ENCODE peak calls at places on chromosomes 6 and 20, in ten cellular contexts. M is iris pigment epithelial cell, N is pons, W is NCI-H2081, B is midbrain, I is NCI-H2171, J is heart left ventricle, U is nephron progenitor cell, F is Panc1, L is GM23248. Y is an unnamed sample.

GRCh38 chr20:44172572-44172950 is 14.4 kb downstream of the JPH2 start:
- DNase-seq in M (no peak), N (no peak), W (no peak), B (no peak), I (no peak), J (no peak), U (no peak), F (no peak), L (no peak), Y (no peak)

GRCh38 chr20:55893031-55893430 is 112.3 kb downstream of the CBLN4 start:
- DNase-seq in M (peak), N (no peak), W (no peak), B (no peak), I (no peak), J (no peak), U (no peak), F (no peak), L (peak), Y (no peak)

GRCh38 chr6:89509719-89510339 is 76.9 kb downstream of the ANKRD6 start:
- DNase-seq in M (no peak), N (no peak), W (peak), B (no peak), I (no peak), J (peak), U (no peak), F (no peak), L (no peak), Y (no peak)

GRCh38 chr6:33990061-33990541 is 155.8 kb downstream of the GRM4 start:
- DNase-seq in M (no peak), N (no peak), W (no peak), B (no peak), I (no peak), J (no peak), U (no peak), F (no peak), L (no peak), Y (no peak)

GRCh38 chr6:72999995-73000394 is 225.3 kb downstream of the KHDC1L start:
- DNase-seq in M (no peak), N (peak), W (no peak), B (peak), I (no peak), J (no peak), U (no peak), F (no peak), L (no peak), Y (no peak)

GRCh38 chr6:33014841-33015634 is 5.6 kb upstream of the HLA-DOA start:
- DNase-seq in M (peak), N (peak), W (peak), B (peak), I (peak), J (no peak), U (peak), F (peak), L (peak), Y (peak)

GRCh38 chr6:138655828-138656227 is 117.7 kb upstream of the CCDC28A start:
- DNase-seq in M (no peak), N (peak), W (no peak), B (no peak), I (no peak), J (no peak), U (no peak), F (no peak), L (no peak), Y (no peak)

GRCh38 chr6:113610377-113610988 is 246.7 kb upstream of the MARCKS start:
- DNase-seq in M (no peak), N (no peak), W (no peak), B (no peak), I (no peak), J (no peak), U (no peak), F (no peak), L (no peak), Y (no peak)

GRCh38 chr6:128882991-128883571 is at the start of gene LAMA2:
- DNase-seq in M (peak), N (peak), W (no peak), B (peak), I (no peak), J (peak), U (peak), F (no peak), L (peak), Y (peak)

GRCh38 chr6:47134476-47135189 is 92.5 kb upstream of the ADGRF1 start:
- DNase-seq in M (peak), N (peak), W (peak), B (no peak), I (no peak), J (no peak), U (no peak), F (peak), L (peak), Y (peak)

GRCh38 chr6:2197177-2197671 is 48.2 kb downstream of the GMDS start:
- DNase-seq in M (peak), N (no peak), W (no peak), B (no peak), I (no peak), J (peak), U (no peak), F (no peak), L (peak), Y (peak)